ENCODE peak calls at places on chromosomes 5 and 9, in nine cellular contexts. O is CD4-positive, alpha-beta T cell; L is A549; C is upper lobe of left lung; P is HS-5; G is left ventricle myocardium inferior; V is HTR-8/SVneo; U is H4; Q is renal cortical epithelial cell. S is an unnamed sample.

GRCh38 chr5:142568271-142568995 is 117.5 kb downstream of the FGF1 start:
- DNase-seq in O (no peak), L (no peak), C (no peak), P (no peak), G (no peak), V (no peak), U (no peak), Q (no peak), S (no peak)

GRCh38 chr5:31530541-31531265 is 1.2 kb downstream of the DROSHA start:
- DNase-seq in O (no peak), L (no peak), C (no peak), P (no peak), G (no peak), V (no peak), U (no peak), Q (no peak), S (no peak)

GRCh38 chr9:123115146-123115913 is 81.9 kb downstream of the GPR21 start:
- DNase-seq in O (no peak), L (no peak), C (peak), P (no peak), G (no peak), V (no peak), U (no peak), Q (no peak), S (no peak)

GRCh38 chr5:1106385-1107166 is 5.3 kb downstream of the SLC12A7 start:
- DNase-seq in O (no peak), L (no peak), C (peak), P (no peak), G (no peak), V (no peak), U (no peak), Q (peak), S (no peak)

GRCh38 chr5:161372682-161373344 is 173.7 kb downstream of the GABRB2 start:
- DNase-seq in O (no peak), L (no peak), C (no peak), P (no peak), G (no peak), V (no peak), U (no peak), Q (no peak), S (no peak)

GRCh38 chr9:108634164-108634563 is 221.6 kb downstream of the ACTL7B start:
- DNase-seq in O (no peak), L (no peak), C (no peak), P (no peak), G (no peak), V (no peak), U (peak), Q (peak), S (peak)

GRCh38 chr9:86512929-86513328 is 158.7 kb upstream of the TUT7 start:
- DNase-seq in O (no peak), L (no peak), C (no peak), P (no peak), G (no peak), V (no peak), U (no peak), Q (no peak), S (no peak)

GRCh38 chr5:159507661-159508060 is 177.4 kb upstream of the IL12B start:
- DNase-seq in O (no peak), L (no peak), C (no peak), P (no peak), G (no peak), V (no peak), U (no peak), Q (no peak), S (no peak)

GRCh38 chr9:81601639-81602623 is 87.4 kb downstream of the TLE1 start:
- DNase-seq in O (no peak), L (no peak), C (no peak), P (no peak), G (no peak), V (no peak), U (no peak), Q (peak), S (no peak)

GRCh38 chr9:113519401-113520108 is 56.0 kb downstream of the RGS3 start:
- DNase-seq in O (no peak), L (peak), C (no peak), P (no peak), G (no peak), V (no peak), U (no peak), Q (peak), S (no peak)

GRCh38 chr9:133227242-133227860 is 18.3 kb upstream of the OBP2B start:
- DNase-seq in O (no peak), L (no peak), C (no peak), P (no peak), G (no peak), V (no peak), U (no peak), Q (no peak), S (no peak)

GRCh38 chr9:99489043-99489378 is 266.9 kb downstream of the SEC61B start:
- DNase-seq in O (no peak), L (no peak), C (no peak), P (peak), G (no peak), V (no peak), U (peak), Q (peak), S (no peak)

GRCh38 chr5:33180900-33181299 is 259.9 kb upstream of the TARS1 start:
- DNase-seq in O (no peak), L (peak), C (no peak), P (peak), G (no peak), V (peak), U (peak), Q (peak), S (no peak)

GRCh38 chr5:113178073-113178779 is 201.6 kb downstream of the DCP2 start:
- DNase-seq in O (no peak), L (no peak), C (no peak), P (no peak), G (no peak), V (no peak), U (no peak), Q (no peak), S (peak)

GRCh38 chr9:21056931-21057330 is 20.8 kb downstream of the IFNB1 start:
- DNase-seq in O (no peak), L (no peak), C (no peak), P (no peak), G (no peak), V (no peak), U (peak), Q (peak), S (peak)

GRCh38 chr5:161261693-161262323 is 284.7 kb downstream of the GABRB2 start:
- DNase-seq in O (no peak), L (no peak), C (no peak), P (no peak), G (no peak), V (no peak), U (no peak), Q (no peak), S (no peak)

GRCh38 chr5:62578540-62578939 is at the start of gene LRRC70:
- DNase-seq in O (no peak), L (no peak), C (no peak), P (no peak), G (no peak), V (no peak), U (no peak), Q (peak), S (no peak)

GRCh38 chr5:173234129-173234793 is 745 bp downstream of the NKX2-5 start:
- DNase-seq in O (no peak), L (no peak), C (peak), P (no peak), G (no peak), V (no peak), U (no peak), Q (no peak), S (no peak)

S was measured in NCI-H2029 treated with DMSO at 0.1 percent for 48 hours.